ENCODE peak calls at places on chromosomes 7 and 10, in six cellular contexts. One of them, this sample, is unnamed.

GRCh38 chr7:139482662-139483466 is 609 bp downstream of the KLRG2 start:
- DNase-seq in endothelial cell: peak; percentile 47
- DNase-seq in transverse colon: no peak
- DNase-seq in AG04450: no peak
- DNase-seq in cardiac muscle cell: peak; percentile 42
- DNase-seq in cardiac fibroblast: peak; percentile 20
- DNase-seq in this sample: no peak

GRCh38 chr10:35336921-35337741 is 822 bp downstream of the CCNY start:
- DNase-seq in endothelial cell: peak; percentile 45
- DNase-seq in transverse colon: peak; percentile 37
- DNase-seq in AG04450: no peak
- DNase-seq in cardiac muscle cell: peak; percentile 38
- DNase-seq in cardiac fibroblast: peak; percentile 29
- DNase-seq in this sample: peak; percentile 64

GRCh38 chr10:59857049-59857448 is 49.3 kb downstream of the CCDC6 start:
- DNase-seq in endothelial cell: no peak
- DNase-seq in transverse colon: no peak
- DNase-seq in AG04450: no peak
- DNase-seq in cardiac muscle cell: no peak
- DNase-seq in cardiac fibroblast: no peak
- DNase-seq in this sample: no peak

GRCh38 chr10:10782603-10783002 is 235.1 kb upstream of the CELF2 start:
- DNase-seq in endothelial cell: no peak
- DNase-seq in transverse colon: no peak
- DNase-seq in AG04450: no peak
- DNase-seq in cardiac muscle cell: no peak
- DNase-seq in cardiac fibroblast: no peak
- DNase-seq in this sample: no peak

GRCh38 chr7:88851220-88851619 is 55.7 kb upstream of the TEX47 start:
- DNase-seq in endothelial cell: no peak
- DNase-seq in transverse colon: no peak
- DNase-seq in AG04450: no peak
- DNase-seq in cardiac muscle cell: no peak
- DNase-seq in cardiac fibroblast: no peak
- DNase-seq in this sample: no peak

GRCh38 chr7:32476816-32477648 is 13.1 kb downstream of the LSM5 start:
- DNase-seq in endothelial cell: no peak
- DNase-seq in transverse colon: no peak
- DNase-seq in AG04450: no peak
- DNase-seq in cardiac muscle cell: no peak
- DNase-seq in cardiac fibroblast: no peak
- DNase-seq in this sample: no peak

GRCh38 chr10:108132303-108132702 is 967.8 kb upstream of the SORCS1 start:
- DNase-seq in endothelial cell: no peak
- DNase-seq in transverse colon: no peak
- DNase-seq in AG04450: no peak
- DNase-seq in cardiac muscle cell: no peak
- DNase-seq in cardiac fibroblast: no peak
- DNase-seq in this sample: no peak

GRCh38 chr10:112804036-112804435 is 146.0 kb upstream of the TCF7L2 start:
- DNase-seq in endothelial cell: peak; percentile 22
- DNase-seq in transverse colon: peak; percentile 41
- DNase-seq in AG04450: no peak
- DNase-seq in cardiac muscle cell: no peak
- DNase-seq in cardiac fibroblast: peak; percentile 22
- DNase-seq in this sample: no peak

GRCh38 chr7:144255471-144255897 is 9.1 kb downstream of the OR2A7 start:
- DNase-seq in endothelial cell: no peak
- DNase-seq in transverse colon: no peak
- DNase-seq in AG04450: no peak
- DNase-seq in cardiac muscle cell: no peak
- DNase-seq in cardiac fibroblast: no peak
- DNase-seq in this sample: no peak

GRCh38 chr10:125331056-125331455 is 170.7 kb upstream of the CTBP2 start:
- DNase-seq in endothelial cell: no peak
- DNase-seq in transverse colon: no peak
- DNase-seq in AG04450: no peak
- DNase-seq in cardiac muscle cell: no peak
- DNase-seq in cardiac fibroblast: no peak
- DNase-seq in this sample: no peak

GRCh38 chr7:66859794-66860645 is 61.0 kb upstream of the TMEM248 start:
- DNase-seq in endothelial cell: no peak
- DNase-seq in transverse colon: no peak
- DNase-seq in AG04450: no peak
- DNase-seq in cardiac muscle cell: no peak
- DNase-seq in cardiac fibroblast: no peak
- DNase-seq in this sample: no peak

GRCh38 chr7:136359333-136359903 is 382.3 kb upstream of the MTPN start:
- DNase-seq in endothelial cell: no peak
- DNase-seq in transverse colon: peak; percentile 7
- DNase-seq in AG04450: no peak
- DNase-seq in cardiac muscle cell: no peak
- DNase-seq in cardiac fibroblast: no peak
- DNase-seq in this sample: no peak

GRCh38 chr7:88328787-88329186 is 22.1 kb upstream of the STEAP4 start:
- DNase-seq in endothelial cell: no peak
- DNase-seq in transverse colon: no peak
- DNase-seq in AG04450: no peak
- DNase-seq in cardiac muscle cell: no peak
- DNase-seq in cardiac fibroblast: no peak
- DNase-seq in this sample: no peak

GRCh38 chr10:82668266-82668665 is 793.3 kb downstream of the NRG3 start:
- DNase-seq in endothelial cell: no peak
- DNase-seq in transverse colon: no peak
- DNase-seq in AG04450: no peak
- DNase-seq in cardiac muscle cell: peak; percentile 17
- DNase-seq in cardiac fibroblast: no peak
- DNase-seq in this sample: no peak

GRCh38 chr10:639001-639750 is 50.3 kb downstream of the DIP2C start:
- DNase-seq in endothelial cell: no peak
- DNase-seq in transverse colon: no peak
- DNase-seq in AG04450: no peak
- DNase-seq in cardiac muscle cell: no peak
- DNase-seq in cardiac fibroblast: no peak
- DNase-seq in this sample: no peak

GRCh38 chr7:46853451-46853850 is 728.5 kb downstream of the TNS3 start:
- DNase-seq in endothelial cell: no peak
- DNase-seq in transverse colon: no peak
- DNase-seq in AG04450: no peak
- DNase-seq in cardiac muscle cell: peak; percentile 62
- DNase-seq in cardiac fibroblast: peak; percentile 38
- DNase-seq in this sample: no peak

GRCh38 chr10:116960066-116960465 is 44.9 kb downstream of the SHTN1 start:
- DNase-seq in endothelial cell: no peak
- DNase-seq in transverse colon: no peak
- DNase-seq in AG04450: no peak
- DNase-seq in cardiac muscle cell: peak; percentile 55
- DNase-seq in cardiac fibroblast: peak; percentile 42
- DNase-seq in this sample: no peak

GRCh38 chr10:12699258-12699700 is 302.2 kb downstream of the CCDC3 start:
- DNase-seq in endothelial cell: no peak
- DNase-seq in transverse colon: peak; percentile 25
- DNase-seq in AG04450: no peak
- DNase-seq in cardiac muscle cell: peak; percentile 62
- DNase-seq in cardiac fibroblast: peak; percentile 60
- DNase-seq in this sample: no peak

GRCh38 chr10:119634219-119634544 is 17.0 kb upstream of the BAG3 start:
- DNase-seq in endothelial cell: no peak
- DNase-seq in transverse colon: no peak
- DNase-seq in AG04450: no peak
- DNase-seq in cardiac muscle cell: peak; percentile 62
- DNase-seq in cardiac fibroblast: peak; percentile 55
- DNase-seq in this sample: no peak

GRCh38 chr10:117667831-117668230 is 125.3 kb downstream of the EMX2 start:
- DNase-seq in endothelial cell: no peak
- DNase-seq in transverse colon: no peak
- DNase-seq in AG04450: no peak
- DNase-seq in cardiac muscle cell: no peak
- DNase-seq in cardiac fibroblast: no peak
- DNase-seq in this sample: no peak

GRCh38 chr10:34464000-34464399 is 351.1 kb downstream of the PARD3 start:
- DNase-seq in endothelial cell: no peak
- DNase-seq in transverse colon: no peak
- DNase-seq in AG04450: no peak
- DNase-seq in cardiac muscle cell: no peak
- DNase-seq in cardiac fibroblast: no peak
- DNase-seq in this sample: no peak

GRCh38 chr10:62467509-62467908 is 93.3 kb downstream of the ZNF365 start:
- DNase-seq in endothelial cell: no peak
- DNase-seq in transverse colon: no peak
- DNase-seq in AG04450: no peak
- DNase-seq in cardiac muscle cell: no peak
- DNase-seq in cardiac fibroblast: no peak
- DNase-seq in this sample: no peak

GRCh38 chr10:5547934-5548660 is 23.3 kb downstream of the CALML3 start:
- DNase-seq in endothelial cell: no peak
- DNase-seq in transverse colon: peak; percentile 68
- DNase-seq in AG04450: no peak
- DNase-seq in cardiac muscle cell: peak; percentile 23
- DNase-seq in cardiac fibroblast: peak; percentile 29
- DNase-seq in this sample: no peak

GRCh38 chr7:149196151-149196704 is 882 bp downstream of the ZNF282 start:
- DNase-seq in endothelial cell: no peak
- DNase-seq in transverse colon: peak; percentile 9
- DNase-seq in AG04450: no peak
- DNase-seq in cardiac muscle cell: no peak
- DNase-seq in cardiac fibroblast: peak; percentile 15
- DNase-seq in this sample: peak; percentile 29

GRCh38 chr10:132925614-132926013 is 16.8 kb downstream of the CFAP46 start:
- DNase-seq in endothelial cell: no peak
- DNase-seq in transverse colon: no peak
- DNase-seq in AG04450: no peak
- DNase-seq in cardiac muscle cell: no peak
- DNase-seq in cardiac fibroblast: no peak
- DNase-seq in this sample: no peak

GRCh38 chr10:119058005-119058404 is 22.6 kb downstream of the EIF3A start:
- DNase-seq in endothelial cell: no peak
- DNase-seq in transverse colon: no peak
- DNase-seq in AG04450: no peak
- DNase-seq in cardiac muscle cell: no peak
- DNase-seq in cardiac fibroblast: no peak
- DNase-seq in this sample: no peak

GRCh38 chr7:16471933-16472332 is 6.4 kb upstream of the SOSTDC1 start:
- DNase-seq in endothelial cell: no peak
- DNase-seq in transverse colon: no peak
- DNase-seq in AG04450: no peak
- DNase-seq in cardiac muscle cell: no peak
- DNase-seq in cardiac fibroblast: no peak
- DNase-seq in this sample: no peak

GRCh38 chr10:129852829-129853228 is 111.2 kb downstream of the EBF3 start:
- DNase-seq in endothelial cell: no peak
- DNase-seq in transverse colon: no peak
- DNase-seq in AG04450: no peak
- DNase-seq in cardiac muscle cell: no peak
- DNase-seq in cardiac fibroblast: no peak
- DNase-seq in this sample: no peak

DNA sequence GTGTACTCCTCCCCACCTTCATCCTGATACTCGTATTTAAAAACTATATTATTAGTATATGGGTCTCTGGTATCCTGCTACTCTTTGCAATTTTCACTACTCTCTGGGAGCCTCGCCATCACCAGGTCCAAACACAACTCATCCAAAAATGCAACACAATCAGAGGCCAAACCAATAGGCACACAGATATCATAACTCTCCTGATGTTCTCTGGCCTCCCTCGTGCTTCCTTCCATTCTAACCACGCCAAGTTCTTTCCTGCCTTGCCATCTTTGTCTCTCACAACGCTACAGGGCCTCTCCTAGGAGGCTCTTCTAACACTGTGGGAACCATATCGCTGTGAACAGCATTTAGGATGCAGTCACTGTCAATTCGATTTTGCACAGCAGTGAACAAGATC is 7.3 kb downstream of the RHEB start:
- DNase-seq in endothelial cell: no peak
- DNase-seq in transverse colon: no peak
- DNase-seq in AG04450: no peak
- DNase-seq in cardiac muscle cell: peak; percentile 23
- DNase-seq in cardiac fibroblast: no peak
- DNase-seq in this sample: no peak
- TF ChIP-seq CTCF in endothelial cell: no peak
- TF ChIP-seq CTCF in transverse colon: no peak
- TF ChIP-seq CTCF in AG04450: no peak
- TF ChIP-seq CTCF in cardiac muscle cell: no peak
- TF ChIP-seq CTCF in cardiac fibroblast: no peak
- TF ChIP-seq CTCF in this sample: no peak

DNA sequence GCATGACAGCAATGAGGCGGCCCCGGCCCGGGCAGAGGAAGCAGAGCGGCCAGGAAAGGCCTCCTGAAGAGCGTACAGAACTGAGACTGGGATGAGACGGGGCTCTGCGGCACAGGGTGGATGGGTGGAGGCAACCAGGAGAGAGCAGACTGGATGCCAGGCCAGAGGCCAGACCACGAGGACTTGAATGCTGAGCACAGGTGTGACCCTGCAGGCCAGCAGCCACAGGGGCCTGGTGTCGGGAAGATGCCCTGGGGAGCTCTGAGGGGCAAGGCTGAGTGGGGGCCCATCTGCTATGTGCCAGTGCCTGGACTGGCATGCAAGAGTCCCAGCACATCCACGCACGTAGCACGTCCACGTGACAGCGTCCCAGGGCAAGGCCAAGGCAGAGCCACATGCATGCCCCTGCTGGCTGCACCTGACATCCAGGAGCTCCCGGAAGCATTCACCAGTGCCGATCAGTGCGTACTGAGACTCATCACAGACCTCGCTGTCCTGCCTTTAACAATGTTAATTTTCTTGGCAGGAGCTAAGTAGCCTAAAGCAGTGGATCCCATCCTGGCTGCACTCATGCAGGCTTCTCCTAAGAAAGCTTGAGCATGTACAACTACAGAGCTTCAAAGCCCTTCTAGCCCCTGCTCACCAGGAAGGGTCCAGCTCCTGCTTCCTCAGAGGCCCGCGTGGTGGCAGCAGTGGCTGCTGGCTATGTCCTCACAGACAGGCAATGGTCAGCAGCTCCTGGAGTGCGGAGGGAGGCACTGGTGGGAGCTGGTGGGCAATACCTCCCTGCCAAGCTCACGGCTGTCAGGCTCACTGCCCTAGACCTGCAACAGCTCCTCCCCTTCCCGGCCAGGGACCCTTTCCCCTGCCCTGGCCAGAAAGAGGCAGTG is 18.0 kb downstream of the GRID1 start:
- DNase-seq in endothelial cell: no peak
- DNase-seq in transverse colon: no peak
- DNase-seq in AG04450: no peak
- DNase-seq in cardiac muscle cell: peak; percentile 7
- DNase-seq in cardiac fibroblast: no peak
- DNase-seq in this sample: no peak
- TF ChIP-seq CTCF in endothelial cell: no peak
- TF ChIP-seq CTCF in transverse colon: no peak
- TF ChIP-seq CTCF in AG04450: no peak
- TF ChIP-seq CTCF in cardiac muscle cell: peak; percentile 24
- TF ChIP-seq CTCF in cardiac fibroblast: no peak
- TF ChIP-seq CTCF in this sample: no peak

GRCh38 chr7:128395748-128396147 is 14.0 kb downstream of the IMPDH1 start:
- DNase-seq in endothelial cell: no peak
- DNase-seq in transverse colon: no peak
- DNase-seq in AG04450: no peak
- DNase-seq in cardiac muscle cell: no peak
- DNase-seq in cardiac fibroblast: no peak
- DNase-seq in this sample: no peak
- TF ChIP-seq CTCF in endothelial cell: no peak
- TF ChIP-seq CTCF in transverse colon: no peak
- TF ChIP-seq CTCF in AG04450: no peak
- TF ChIP-seq CTCF in cardiac muscle cell: peak; percentile 17
- TF ChIP-seq CTCF in cardiac fibroblast: peak; percentile 7
- TF ChIP-seq CTCF in this sample: no peak

GRCh38 chr7:75961194-75961593 is 33.2 kb downstream of the TMEM120A start:
- DNase-seq in endothelial cell: no peak
- DNase-seq in transverse colon: no peak
- DNase-seq in AG04450: no peak
- DNase-seq in cardiac muscle cell: no peak
- DNase-seq in cardiac fibroblast: no peak
- DNase-seq in this sample: no peak
- TF ChIP-seq CTCF in endothelial cell: no peak
- TF ChIP-seq CTCF in transverse colon: no peak
- TF ChIP-seq CTCF in AG04450: peak; percentile 26
- TF ChIP-seq CTCF in cardiac muscle cell: peak; percentile 5
- TF ChIP-seq CTCF in cardiac fibroblast: no peak
- TF ChIP-seq CTCF in this sample: no peak